ENCODE peak calls at places on chromosomes 2 and 18, in ten cellular contexts. One of them, this sample, is unnamed.

GRCh38 chr18:57803119-57803969 is at the start of gene ATP8B1:
- DNase-seq in NB4: peak
- DNase-seq in posterior cingulate gyrus: peak
- DNase-seq in NCI-H1105 treated with DMSO at 0.1 percent for 48 hours: peak
- DNase-seq in activated effector memory CD4-positive, alpha-beta T cell treated with Interleukin-2 at 50 U/mL for 16 hours: no peak
- DNase-seq in fibroblast of lung: peak
- DNase-seq in cardiac muscle cell: peak
- DNase-seq in EH: peak
- DNase-seq in spleen: peak
- DNase-seq in NCI-H460: no peak
- DNase-seq in this sample: peak

GRCh38 chr2:42100696-42101585 is 53.1 kb downstream of the PKDCC start:
- DNase-seq in cardiac muscle cell: no peak
- DNase-seq in fibroblast of lung: peak
- DNase-seq in posterior cingulate gyrus: peak
- DNase-seq in EH: peak
- DNase-seq in NCI-H1105 treated with DMSO at 0.1 percent for 48 hours: no peak
- DNase-seq in activated effector memory CD4-positive, alpha-beta T cell treated with Interleukin-2 at 50 U/mL for 16 hours: peak
- DNase-seq in NB4: peak
- DNase-seq in NCI-H460: no peak
- DNase-seq in spleen: peak
- DNase-seq in this sample: peak

GRCh38 chr2:23486676-23487075 is 101.7 kb downstream of the KLHL29 start:
- DNase-seq in posterior cingulate gyrus: no peak
- DNase-seq in NCI-H1105 treated with DMSO at 0.1 percent for 48 hours: no peak
- DNase-seq in fibroblast of lung: peak
- DNase-seq in NB4: no peak
- DNase-seq in NCI-H460: no peak
- DNase-seq in EH: peak
- DNase-seq in activated effector memory CD4-positive, alpha-beta T cell treated with Interleukin-2 at 50 U/mL for 16 hours: no peak
- DNase-seq in cardiac muscle cell: no peak
- DNase-seq in spleen: no peak
- DNase-seq in this sample: peak

GRCh38 chr2:88729061-88729745 is 37.7 kb downstream of the RPIA start:
- DNase-seq in NCI-H1105 treated with DMSO at 0.1 percent for 48 hours: no peak
- DNase-seq in cardiac muscle cell: no peak
- DNase-seq in activated effector memory CD4-positive, alpha-beta T cell treated with Interleukin-2 at 50 U/mL for 16 hours: no peak
- DNase-seq in NB4: peak
- DNase-seq in EH: peak
- DNase-seq in spleen: no peak
- DNase-seq in fibroblast of lung: peak
- DNase-seq in NCI-H460: no peak
- DNase-seq in posterior cingulate gyrus: no peak
- DNase-seq in this sample: peak

GRCh38 chr2:236939751-236940229 is 145.9 kb upstream of the COPS8 start:
- DNase-seq in NCI-H460: no peak
- DNase-seq in spleen: peak
- DNase-seq in NCI-H1105 treated with DMSO at 0.1 percent for 48 hours: no peak
- DNase-seq in fibroblast of lung: peak
- DNase-seq in NB4: no peak
- DNase-seq in activated effector memory CD4-positive, alpha-beta T cell treated with Interleukin-2 at 50 U/mL for 16 hours: no peak
- DNase-seq in posterior cingulate gyrus: no peak
- DNase-seq in EH: peak
- DNase-seq in cardiac muscle cell: no peak
- DNase-seq in this sample: no peak

GRCh38 chr18:55790296-55790695 is 202.3 kb upstream of the TCF4 start:
- DNase-seq in posterior cingulate gyrus: no peak
- DNase-seq in NCI-H460: no peak
- DNase-seq in EH: peak
- DNase-seq in cardiac muscle cell: no peak
- DNase-seq in fibroblast of lung: peak
- DNase-seq in activated effector memory CD4-positive, alpha-beta T cell treated with Interleukin-2 at 50 U/mL for 16 hours: no peak
- DNase-seq in NCI-H1105 treated with DMSO at 0.1 percent for 48 hours: no peak
- DNase-seq in NB4: no peak
- DNase-seq in spleen: no peak
- DNase-seq in this sample: peak

GRCh38 chr18:3819933-3820332 is 370.0 kb downstream of the TGIF1 start:
- DNase-seq in NB4: no peak
- DNase-seq in spleen: no peak
- DNase-seq in NCI-H1105 treated with DMSO at 0.1 percent for 48 hours: no peak
- DNase-seq in activated effector memory CD4-positive, alpha-beta T cell treated with Interleukin-2 at 50 U/mL for 16 hours: no peak
- DNase-seq in NCI-H460: no peak
- DNase-seq in fibroblast of lung: no peak
- DNase-seq in EH: no peak
- DNase-seq in posterior cingulate gyrus: no peak
- DNase-seq in cardiac muscle cell: no peak
- DNase-seq in this sample: no peak

GRCh38 chr2:23404426-23404825 is 19.4 kb downstream of the KLHL29 start:
- DNase-seq in NCI-H1105 treated with DMSO at 0.1 percent for 48 hours: peak
- DNase-seq in NB4: peak
- DNase-seq in spleen: peak
- DNase-seq in fibroblast of lung: peak
- DNase-seq in EH: peak
- DNase-seq in activated effector memory CD4-positive, alpha-beta T cell treated with Interleukin-2 at 50 U/mL for 16 hours: no peak
- DNase-seq in posterior cingulate gyrus: no peak
- DNase-seq in NCI-H460: no peak
- DNase-seq in cardiac muscle cell: peak
- DNase-seq in this sample: peak

GRCh38 chr18:47997338-47997780 is 66.9 kb upstream of the SMAD2 start:
- DNase-seq in NB4: peak
- DNase-seq in cardiac muscle cell: no peak
- DNase-seq in posterior cingulate gyrus: no peak
- DNase-seq in activated effector memory CD4-positive, alpha-beta T cell treated with Interleukin-2 at 50 U/mL for 16 hours: no peak
- DNase-seq in NCI-H460: no peak
- DNase-seq in spleen: no peak
- DNase-seq in EH: peak
- DNase-seq in NCI-H1105 treated with DMSO at 0.1 percent for 48 hours: no peak
- DNase-seq in fibroblast of lung: no peak
- DNase-seq in this sample: peak

GRCh38 chr2:39127973-39128372 is 7.1 kb upstream of the SOS1 start:
- DNase-seq in NCI-H1105 treated with DMSO at 0.1 percent for 48 hours: no peak
- DNase-seq in fibroblast of lung: peak
- DNase-seq in NCI-H460: no peak
- DNase-seq in posterior cingulate gyrus: no peak
- DNase-seq in activated effector memory CD4-positive, alpha-beta T cell treated with Interleukin-2 at 50 U/mL for 16 hours: peak
- DNase-seq in spleen: no peak
- DNase-seq in EH: peak
- DNase-seq in NB4: peak
- DNase-seq in cardiac muscle cell: no peak
- DNase-seq in this sample: peak

GRCh38 chr2:69177785-69178636 is 165.0 kb downstream of the ANTXR1 start:
- DNase-seq in NCI-H460: peak
- DNase-seq in spleen: peak
- DNase-seq in activated effector memory CD4-positive, alpha-beta T cell treated with Interleukin-2 at 50 U/mL for 16 hours: no peak
- DNase-seq in fibroblast of lung: peak
- DNase-seq in NB4: peak
- DNase-seq in posterior cingulate gyrus: peak
- DNase-seq in NCI-H1105 treated with DMSO at 0.1 percent for 48 hours: no peak
- DNase-seq in EH: peak
- DNase-seq in cardiac muscle cell: peak
- DNase-seq in this sample: peak

GRCh38 chr2:44582363-44583008 is 220.7 kb downstream of the CAMKMT start:
- DNase-seq in NCI-H460: no peak
- DNase-seq in NCI-H1105 treated with DMSO at 0.1 percent for 48 hours: no peak
- DNase-seq in cardiac muscle cell: no peak
- DNase-seq in posterior cingulate gyrus: no peak
- DNase-seq in activated effector memory CD4-positive, alpha-beta T cell treated with Interleukin-2 at 50 U/mL for 16 hours: no peak
- DNase-seq in EH: peak
- DNase-seq in spleen: no peak
- DNase-seq in NB4: peak
- DNase-seq in fibroblast of lung: peak
- DNase-seq in this sample: peak

GRCh38 chr2:225040862-225041209 is 1.4 kb downstream of the DOCK10 start:
- DNase-seq in posterior cingulate gyrus: no peak
- DNase-seq in cardiac muscle cell: no peak
- DNase-seq in NB4: no peak
- DNase-seq in spleen: peak
- DNase-seq in EH: no peak
- DNase-seq in NCI-H1105 treated with DMSO at 0.1 percent for 48 hours: no peak
- DNase-seq in NCI-H460: peak
- DNase-seq in activated effector memory CD4-positive, alpha-beta T cell treated with Interleukin-2 at 50 U/mL for 16 hours: no peak
- DNase-seq in fibroblast of lung: peak
- DNase-seq in this sample: no peak

GRCh38 chr2:133884739-133885381 is 316.6 kb upstream of the NCKAP5 start:
- DNase-seq in NCI-H1105 treated with DMSO at 0.1 percent for 48 hours: no peak
- DNase-seq in activated effector memory CD4-positive, alpha-beta T cell treated with Interleukin-2 at 50 U/mL for 16 hours: no peak
- DNase-seq in spleen: no peak
- DNase-seq in posterior cingulate gyrus: no peak
- DNase-seq in fibroblast of lung: peak
- DNase-seq in NB4: peak
- DNase-seq in NCI-H460: peak
- DNase-seq in EH: peak
- DNase-seq in cardiac muscle cell: peak
- DNase-seq in this sample: peak

GRCh38 chr2:221337957-221338685 is 234.0 kb downstream of the EPHA4 start:
- DNase-seq in posterior cingulate gyrus: no peak
- DNase-seq in cardiac muscle cell: no peak
- DNase-seq in activated effector memory CD4-positive, alpha-beta T cell treated with Interleukin-2 at 50 U/mL for 16 hours: no peak
- DNase-seq in fibroblast of lung: peak
- DNase-seq in spleen: no peak
- DNase-seq in NB4: no peak
- DNase-seq in NCI-H1105 treated with DMSO at 0.1 percent for 48 hours: no peak
- DNase-seq in EH: no peak
- DNase-seq in NCI-H460: no peak
- DNase-seq in this sample: no peak

GRCh38 chr2:109660046-109660860 is 46.1 kb downstream of the SOWAHC start:
- DNase-seq in NCI-H460: no peak
- DNase-seq in NCI-H1105 treated with DMSO at 0.1 percent for 48 hours: no peak
- DNase-seq in spleen: peak
- DNase-seq in cardiac muscle cell: no peak
- DNase-seq in fibroblast of lung: no peak
- DNase-seq in EH: peak
- DNase-seq in NB4: peak
- DNase-seq in posterior cingulate gyrus: no peak
- DNase-seq in activated effector memory CD4-positive, alpha-beta T cell treated with Interleukin-2 at 50 U/mL for 16 hours: no peak
- DNase-seq in this sample: no peak

GRCh38 chr2:73728711-73729110 is 8.4 kb downstream of the TPRKB start:
- DNase-seq in EH: no peak
- DNase-seq in NB4: no peak
- DNase-seq in NCI-H1105 treated with DMSO at 0.1 percent for 48 hours: no peak
- DNase-seq in NCI-H460: no peak
- DNase-seq in fibroblast of lung: no peak
- DNase-seq in posterior cingulate gyrus: no peak
- DNase-seq in activated effector memory CD4-positive, alpha-beta T cell treated with Interleukin-2 at 50 U/mL for 16 hours: no peak
- DNase-seq in cardiac muscle cell: no peak
- DNase-seq in spleen: peak
- DNase-seq in this sample: no peak

GRCh38 chr2:86216577-86217555 is 17.6 kb downstream of the MRPL35 start:
- DNase-seq in activated effector memory CD4-positive, alpha-beta T cell treated with Interleukin-2 at 50 U/mL for 16 hours: no peak
- DNase-seq in NB4: peak
- DNase-seq in EH: peak
- DNase-seq in cardiac muscle cell: no peak
- DNase-seq in spleen: no peak
- DNase-seq in posterior cingulate gyrus: no peak
- DNase-seq in fibroblast of lung: peak
- DNase-seq in NCI-H1105 treated with DMSO at 0.1 percent for 48 hours: no peak
- DNase-seq in NCI-H460: peak
- DNase-seq in this sample: no peak

GRCh38 chr2:38281095-38281742 is 95.9 kb downstream of the ATL2 start:
- DNase-seq in fibroblast of lung: no peak
- DNase-seq in activated effector memory CD4-positive, alpha-beta T cell treated with Interleukin-2 at 50 U/mL for 16 hours: no peak
- DNase-seq in NCI-H460: no peak
- DNase-seq in NB4: no peak
- DNase-seq in cardiac muscle cell: no peak
- DNase-seq in posterior cingulate gyrus: no peak
- DNase-seq in NCI-H1105 treated with DMSO at 0.1 percent for 48 hours: no peak
- DNase-seq in EH: no peak
- DNase-seq in spleen: no peak
- DNase-seq in this sample: no peak

GRCh38 chr2:235098736-235099494 is 147.1 kb downstream of the SH3BP4 start:
- DNase-seq in activated effector memory CD4-positive, alpha-beta T cell treated with Interleukin-2 at 50 U/mL for 16 hours: no peak
- DNase-seq in NCI-H1105 treated with DMSO at 0.1 percent for 48 hours: no peak
- DNase-seq in EH: peak
- DNase-seq in NCI-H460: no peak
- DNase-seq in fibroblast of lung: peak
- DNase-seq in cardiac muscle cell: no peak
- DNase-seq in NB4: no peak
- DNase-seq in posterior cingulate gyrus: no peak
- DNase-seq in spleen: no peak
- DNase-seq in this sample: peak

GRCh38 chr2:7458066-7458465 is 540.9 kb downstream of the RNF144A start:
- DNase-seq in NB4: no peak
- DNase-seq in activated effector memory CD4-positive, alpha-beta T cell treated with Interleukin-2 at 50 U/mL for 16 hours: no peak
- DNase-seq in fibroblast of lung: no peak
- DNase-seq in EH: no peak
- DNase-seq in cardiac muscle cell: no peak
- DNase-seq in NCI-H1105 treated with DMSO at 0.1 percent for 48 hours: no peak
- DNase-seq in NCI-H460: no peak
- DNase-seq in spleen: no peak
- DNase-seq in posterior cingulate gyrus: no peak
- DNase-seq in this sample: no peak

GRCh38 chr2:238169021-238169707 is 10.4 kb downstream of the ERFE start:
- DNase-seq in EH: peak
- DNase-seq in activated effector memory CD4-positive, alpha-beta T cell treated with Interleukin-2 at 50 U/mL for 16 hours: no peak
- DNase-seq in fibroblast of lung: peak
- DNase-seq in NCI-H460: peak
- DNase-seq in posterior cingulate gyrus: no peak
- DNase-seq in NCI-H1105 treated with DMSO at 0.1 percent for 48 hours: no peak
- DNase-seq in NB4: peak
- DNase-seq in spleen: no peak
- DNase-seq in cardiac muscle cell: no peak
- DNase-seq in this sample: peak

GRCh38 chr2:137202310-137202709 is 437.0 kb downstream of the THSD7B start:
- DNase-seq in posterior cingulate gyrus: no peak
- DNase-seq in cardiac muscle cell: peak
- DNase-seq in NB4: no peak
- DNase-seq in EH: no peak
- DNase-seq in fibroblast of lung: no peak
- DNase-seq in NCI-H460: no peak
- DNase-seq in spleen: no peak
- DNase-seq in activated effector memory CD4-positive, alpha-beta T cell treated with Interleukin-2 at 50 U/mL for 16 hours: no peak
- DNase-seq in NCI-H1105 treated with DMSO at 0.1 percent for 48 hours: no peak
- DNase-seq in this sample: no peak

GRCh38 chr2:226080323-226080722 is 680.8 kb downstream of the NYAP2 start:
- DNase-seq in NCI-H1105 treated with DMSO at 0.1 percent for 48 hours: no peak
- DNase-seq in NB4: no peak
- DNase-seq in posterior cingulate gyrus: no peak
- DNase-seq in spleen: no peak
- DNase-seq in fibroblast of lung: peak
- DNase-seq in cardiac muscle cell: no peak
- DNase-seq in EH: peak
- DNase-seq in activated effector memory CD4-positive, alpha-beta T cell treated with Interleukin-2 at 50 U/mL for 16 hours: no peak
- DNase-seq in NCI-H460: no peak
- DNase-seq in this sample: peak

GRCh38 chr2:127400533-127400896 is 12.7 kb upstream of the MAP3K2 start:
- DNase-seq in EH: no peak
- DNase-seq in NB4: no peak
- DNase-seq in activated effector memory CD4-positive, alpha-beta T cell treated with Interleukin-2 at 50 U/mL for 16 hours: no peak
- DNase-seq in spleen: peak
- DNase-seq in fibroblast of lung: no peak
- DNase-seq in posterior cingulate gyrus: no peak
- DNase-seq in cardiac muscle cell: no peak
- DNase-seq in NCI-H1105 treated with DMSO at 0.1 percent for 48 hours: no peak
- DNase-seq in NCI-H460: no peak
- DNase-seq in this sample: no peak

GRCh38 chr2:129233751-129234406 is 745.6 kb upstream of the RAB6C start:
- DNase-seq in posterior cingulate gyrus: no peak
- DNase-seq in activated effector memory CD4-positive, alpha-beta T cell treated with Interleukin-2 at 50 U/mL for 16 hours: no peak
- DNase-seq in NCI-H1105 treated with DMSO at 0.1 percent for 48 hours: no peak
- DNase-seq in EH: no peak
- DNase-seq in NB4: peak
- DNase-seq in fibroblast of lung: peak
- DNase-seq in spleen: no peak
- DNase-seq in cardiac muscle cell: peak
- DNase-seq in NCI-H460: no peak
- DNase-seq in this sample: no peak

GRCh38 chr2:119384971-119385370 is 18.2 kb downstream of the DBI start:
- DNase-seq in activated effector memory CD4-positive, alpha-beta T cell treated with Interleukin-2 at 50 U/mL for 16 hours: no peak
- DNase-seq in EH: no peak
- DNase-seq in NCI-H1105 treated with DMSO at 0.1 percent for 48 hours: no peak
- DNase-seq in posterior cingulate gyrus: no peak
- DNase-seq in NB4: no peak
- DNase-seq in spleen: no peak
- DNase-seq in cardiac muscle cell: no peak
- DNase-seq in NCI-H460: no peak
- DNase-seq in fibroblast of lung: no peak
- DNase-seq in this sample: no peak

GRCh38 chr18:54389143-54389505 is 31.4 kb downstream of the C18orf54 start:
- DNase-seq in NCI-H460: no peak
- DNase-seq in posterior cingulate gyrus: no peak
- DNase-seq in fibroblast of lung: no peak
- DNase-seq in cardiac muscle cell: no peak
- DNase-seq in NB4: no peak
- DNase-seq in EH: no peak
- DNase-seq in NCI-H1105 treated with DMSO at 0.1 percent for 48 hours: no peak
- DNase-seq in spleen: no peak
- DNase-seq in activated effector memory CD4-positive, alpha-beta T cell treated with Interleukin-2 at 50 U/mL for 16 hours: no peak
- DNase-seq in this sample: peak